ENCODE peak calls at places on chromosomes 7 and 10, in ten cellular contexts. One of them, this sample, is unnamed.

GRCh38 chr7:147913239-147913638 is 677.3 kb upstream of the C7orf33 start:
- DNase-seq in heart left ventricle: no peak
- DNase-seq in DND-41: no peak
- DNase-seq in activated gamma-delta T cell treated with anti-CD3 and anti-CD28 coated beads, Interleukin-2, amount 50 U/mL, for 16 hours: no peak
- DNase-seq in OCI-LY7: no peak
- DNase-seq in EH: no peak
- DNase-seq in astrocyte: no peak
- DNase-seq in H1: no peak
- DNase-seq in cardiac fibroblast: no peak
- DNase-seq in SHP77: no peak
- DNase-seq in this sample: no peak

GRCh38 chr10:95177429-95177828 is 16.6 kb upstream of the ACSM6 start:
- DNase-seq in heart left ventricle: no peak
- DNase-seq in DND-41: no peak
- DNase-seq in activated gamma-delta T cell treated with anti-CD3 and anti-CD28 coated beads, Interleukin-2, amount 50 U/mL, for 16 hours: no peak
- DNase-seq in OCI-LY7: no peak
- DNase-seq in EH: no peak
- DNase-seq in astrocyte: no peak
- DNase-seq in H1: no peak
- DNase-seq in cardiac fibroblast: no peak
- DNase-seq in SHP77: no peak
- DNase-seq in this sample: no peak

GRCh38 chr7:98618786-98619185 is 1.7 kb downstream of the NPTX2 start:
- DNase-seq in heart left ventricle: no peak
- DNase-seq in DND-41: no peak
- DNase-seq in activated gamma-delta T cell treated with anti-CD3 and anti-CD28 coated beads, Interleukin-2, amount 50 U/mL, for 16 hours: no peak
- DNase-seq in OCI-LY7: no peak
- DNase-seq in EH: no peak
- DNase-seq in astrocyte: no peak
- DNase-seq in H1: no peak
- DNase-seq in cardiac fibroblast: no peak
- DNase-seq in SHP77: no peak
- DNase-seq in this sample: no peak

GRCh38 chr10:35896011-35896410 is 253.9 kb upstream of the FZD8 start:
- DNase-seq in heart left ventricle: no peak
- DNase-seq in DND-41: no peak
- DNase-seq in activated gamma-delta T cell treated with anti-CD3 and anti-CD28 coated beads, Interleukin-2, amount 50 U/mL, for 16 hours: no peak
- DNase-seq in OCI-LY7: no peak
- DNase-seq in EH: peak
- DNase-seq in astrocyte: peak
- DNase-seq in H1: no peak
- DNase-seq in cardiac fibroblast: peak
- DNase-seq in SHP77: no peak
- DNase-seq in this sample: no peak

GRCh38 chr10:13294784-13295183 is 5.1 kb downstream of the PHYH start:
- DNase-seq in heart left ventricle: no peak
- DNase-seq in DND-41: no peak
- DNase-seq in activated gamma-delta T cell treated with anti-CD3 and anti-CD28 coated beads, Interleukin-2, amount 50 U/mL, for 16 hours: no peak
- DNase-seq in OCI-LY7: no peak
- DNase-seq in EH: no peak
- DNase-seq in astrocyte: no peak
- DNase-seq in H1: no peak
- DNase-seq in cardiac fibroblast: no peak
- DNase-seq in SHP77: no peak
- DNase-seq in this sample: no peak

GRCh38 chr10:67804395-67804678 is 33.7 kb downstream of the DNAJC12 start:
- DNase-seq in heart left ventricle: no peak
- DNase-seq in DND-41: no peak
- DNase-seq in activated gamma-delta T cell treated with anti-CD3 and anti-CD28 coated beads, Interleukin-2, amount 50 U/mL, for 16 hours: no peak
- DNase-seq in OCI-LY7: no peak
- DNase-seq in EH: no peak
- DNase-seq in astrocyte: no peak
- DNase-seq in H1: no peak
- DNase-seq in cardiac fibroblast: no peak
- DNase-seq in SHP77: no peak
- DNase-seq in this sample: no peak

GRCh38 chr7:16711730-16712129 is 41.8 kb upstream of the TSPAN13 start:
- DNase-seq in heart left ventricle: no peak
- DNase-seq in DND-41: no peak
- DNase-seq in activated gamma-delta T cell treated with anti-CD3 and anti-CD28 coated beads, Interleukin-2, amount 50 U/mL, for 16 hours: no peak
- DNase-seq in OCI-LY7: no peak
- DNase-seq in EH: peak
- DNase-seq in astrocyte: peak
- DNase-seq in H1: no peak
- DNase-seq in cardiac fibroblast: peak
- DNase-seq in SHP77: no peak
- DNase-seq in this sample: no peak

GRCh38 chr10:102744374-102745051 is 765 bp downstream of the WBP1L start:
- DNase-seq in heart left ventricle: no peak
- DNase-seq in DND-41: peak
- DNase-seq in activated gamma-delta T cell treated with anti-CD3 and anti-CD28 coated beads, Interleukin-2, amount 50 U/mL, for 16 hours: no peak
- DNase-seq in OCI-LY7: peak
- DNase-seq in EH: peak
- DNase-seq in astrocyte: no peak
- DNase-seq in H1: no peak
- DNase-seq in cardiac fibroblast: peak
- DNase-seq in SHP77: no peak
- DNase-seq in this sample: no peak

GRCh38 chr7:107931740-107932515 is 40.9 kb downstream of the DLD start:
- DNase-seq in heart left ventricle: peak
- DNase-seq in DND-41: no peak
- DNase-seq in activated gamma-delta T cell treated with anti-CD3 and anti-CD28 coated beads, Interleukin-2, amount 50 U/mL, for 16 hours: no peak
- DNase-seq in OCI-LY7: no peak
- DNase-seq in EH: no peak
- DNase-seq in astrocyte: no peak
- DNase-seq in H1: no peak
- DNase-seq in cardiac fibroblast: no peak
- DNase-seq in SHP77: no peak
- DNase-seq in this sample: no peak

GRCh38 chr7:17405786-17406185 is 107.3 kb downstream of the AHR start:
- DNase-seq in heart left ventricle: no peak
- DNase-seq in DND-41: no peak
- DNase-seq in activated gamma-delta T cell treated with anti-CD3 and anti-CD28 coated beads, Interleukin-2, amount 50 U/mL, for 16 hours: no peak
- DNase-seq in OCI-LY7: no peak
- DNase-seq in EH: peak
- DNase-seq in astrocyte: peak
- DNase-seq in H1: no peak
- DNase-seq in cardiac fibroblast: peak
- DNase-seq in SHP77: peak
- DNase-seq in this sample: no peak

GRCh38 chr10:62648941-62649340 is 155.6 kb upstream of the ADO start:
- DNase-seq in heart left ventricle: no peak
- DNase-seq in DND-41: no peak
- DNase-seq in activated gamma-delta T cell treated with anti-CD3 and anti-CD28 coated beads, Interleukin-2, amount 50 U/mL, for 16 hours: no peak
- DNase-seq in OCI-LY7: peak
- DNase-seq in EH: no peak
- DNase-seq in astrocyte: no peak
- DNase-seq in H1: no peak
- DNase-seq in cardiac fibroblast: no peak
- DNase-seq in SHP77: no peak
- DNase-seq in this sample: no peak

GRCh38 chr10:43854042-43854441 is 205.4 kb upstream of the ZNF32 start:
- DNase-seq in heart left ventricle: peak
- DNase-seq in DND-41: no peak
- DNase-seq in activated gamma-delta T cell treated with anti-CD3 and anti-CD28 coated beads, Interleukin-2, amount 50 U/mL, for 16 hours: no peak
- DNase-seq in OCI-LY7: no peak
- DNase-seq in EH: peak
- DNase-seq in astrocyte: peak
- DNase-seq in H1: no peak
- DNase-seq in cardiac fibroblast: peak
- DNase-seq in SHP77: no peak
- DNase-seq in this sample: no peak

GRCh38 chr7:119964640-119965542 is 308.1 kb upstream of the KCND2 start:
- DNase-seq in heart left ventricle: no peak
- DNase-seq in DND-41: no peak
- DNase-seq in activated gamma-delta T cell treated with anti-CD3 and anti-CD28 coated beads, Interleukin-2, amount 50 U/mL, for 16 hours: no peak
- DNase-seq in OCI-LY7: no peak
- DNase-seq in EH: no peak
- DNase-seq in astrocyte: peak
- DNase-seq in H1: no peak
- DNase-seq in cardiac fibroblast: peak
- DNase-seq in SHP77: no peak
- DNase-seq in this sample: no peak

GRCh38 chr10:132363376-132363775 is 31.4 kb downstream of the LRRC27 start:
- DNase-seq in heart left ventricle: no peak
- DNase-seq in DND-41: no peak
- DNase-seq in activated gamma-delta T cell treated with anti-CD3 and anti-CD28 coated beads, Interleukin-2, amount 50 U/mL, for 16 hours: no peak
- DNase-seq in OCI-LY7: no peak
- DNase-seq in EH: no peak
- DNase-seq in astrocyte: no peak
- DNase-seq in H1: no peak
- DNase-seq in cardiac fibroblast: no peak
- DNase-seq in SHP77: no peak
- DNase-seq in this sample: no peak

GRCh38 chr10:58385784-58386112 is 538 bp downstream of the TFAM start:
- DNase-seq in heart left ventricle: no peak
- DNase-seq in DND-41: peak
- DNase-seq in activated gamma-delta T cell treated with anti-CD3 and anti-CD28 coated beads, Interleukin-2, amount 50 U/mL, for 16 hours: no peak
- DNase-seq in OCI-LY7: peak
- DNase-seq in EH: peak
- DNase-seq in astrocyte: no peak
- DNase-seq in H1: peak
- DNase-seq in cardiac fibroblast: peak
- DNase-seq in SHP77: no peak
- DNase-seq in this sample: no peak

GRCh38 chr10:104300002-104300735 is 31.2 kb downstream of the GSTO2 start:
- DNase-seq in heart left ventricle: peak
- DNase-seq in DND-41: no peak
- DNase-seq in activated gamma-delta T cell treated with anti-CD3 and anti-CD28 coated beads, Interleukin-2, amount 50 U/mL, for 16 hours: no peak
- DNase-seq in OCI-LY7: no peak
- DNase-seq in EH: peak
- DNase-seq in astrocyte: peak
- DNase-seq in H1: no peak
- DNase-seq in cardiac fibroblast: peak
- DNase-seq in SHP77: peak
- DNase-seq in this sample: no peak

GRCh38 chr10:995559-995926 is 7.3 kb downstream of the GTPBP4 start:
- DNase-seq in heart left ventricle: no peak
- DNase-seq in DND-41: no peak
- DNase-seq in activated gamma-delta T cell treated with anti-CD3 and anti-CD28 coated beads, Interleukin-2, amount 50 U/mL, for 16 hours: no peak
- DNase-seq in OCI-LY7: no peak
- DNase-seq in EH: no peak
- DNase-seq in astrocyte: no peak
- DNase-seq in H1: no peak
- DNase-seq in cardiac fibroblast: no peak
- DNase-seq in SHP77: no peak
- DNase-seq in this sample: no peak

This sample was measured in iPS DF 6.9.